ENCODE peak calls at places on chromosomes 3 and 15, in eight cellular contexts. A, G, Q, H, O, N, P and V are unnamed samples.

GRCh38 chr3:138114988-138115971 is at the start of gene DZIP1L:
- DNase-seq in H (peak), O (peak), N (peak), Q (peak), A (peak), G (peak), P (peak), V (peak)

GRCh38 chr3:188772886-188773285 is 398.9 kb upstream of the TPRG1 start:
- DNase-seq in N (no peak), Q (no peak), P (no peak), H (peak), G (peak), A (no peak), O (no peak), V (peak)

GRCh38 chr3:181703701-181704420 is 7.9 kb upstream of the SOX2 start:
- DNase-seq in G (no peak), Q (no peak), O (no peak), N (no peak), H (no peak), A (no peak), P (no peak), V (no peak)

GRCh38 chr3:194030372-194030771 is 105.6 kb upstream of the HES1 start:
- DNase-seq in N (no peak), A (no peak), G (no peak), Q (no peak), H (no peak), O (no peak), P (no peak), V (no peak)

GRCh38 chr3:108334698-108335097 is 38.4 kb downstream of the HHLA2 start:
- DNase-seq in Q (no peak), P (no peak), N (no peak), H (no peak), A (no peak), O (no peak), G (no peak), V (no peak)

GRCh38 chr15:77496710-77497107 is 76.0 kb downstream of the HMG20A start:
- DNase-seq in Q (peak), N (peak), H (peak), G (peak), P (peak), O (peak), A (peak), V (peak)

GRCh38 chr15:48119277-48119676 is 1.5 kb upstream of the SLC24A5 start:
- DNase-seq in H (no peak), Q (no peak), A (no peak), G (no peak), P (no peak), O (no peak), N (no peak), V (no peak)

GRCh38 chr15:93523490-93523889 is 434.5 kb upstream of the RGMA start:
- DNase-seq in Q (no peak), G (no peak), O (no peak), P (no peak), H (no peak), A (no peak), N (no peak), V (peak)

GRCh38 chr3:115239717-115240116 is 92.6 kb upstream of the ZBTB20 start:
- DNase-seq in P (no peak), O (peak), H (peak), G (peak), A (no peak), N (no peak), Q (no peak), V (peak)

GRCh38 chr3:43286886-43287301 is 554 bp downstream of the SNRK start:
- DNase-seq in G (no peak), H (peak), A (no peak), O (no peak), Q (no peak), N (peak), P (peak), V (no peak)

GRCh38 chr3:49415931-49416601 is 3.8 kb downstream of the TCTA start:
- DNase-seq in P (no peak), O (no peak), N (peak), G (no peak), A (no peak), H (no peak), Q (no peak), V (no peak)

GRCh38 chr15:77866596-77867125 is 210.8 kb downstream of the TBC1D2B start:
- DNase-seq in P (no peak), N (no peak), O (peak), H (no peak), Q (no peak), G (no peak), A (peak), V (no peak)

GRCh38 chr3:188529228-188529627 is 375.3 kb downstream of the LPP start:
- DNase-seq in H (no peak), O (no peak), N (no peak), Q (no peak), G (peak), A (no peak), P (no peak), V (no peak)

GRCh38 chr3:38653685-38654537 is 4.4 kb upstream of the SCN5A start:
- DNase-seq in H (no peak), A (no peak), G (no peak), O (peak), N (no peak), Q (no peak), P (no peak), V (no peak)

GRCh38 chr3:134002326-134002725 is 27.4 kb downstream of the SLCO2A1 start:
- DNase-seq in N (no peak), H (no peak), A (no peak), G (peak), O (no peak), Q (no peak), P (no peak), V (peak)

GRCh38 chr3:188583476-188584161 is 429.7 kb downstream of the LPP start:
- DNase-seq in H (no peak), Q (no peak), A (no peak), P (no peak), N (peak), G (no peak), O (no peak), V (no peak)

GRCh38 chr3:78729921-78730320 is 1037.9 kb downstream of the ROBO1 start:
- DNase-seq in P (no peak), O (no peak), G (no peak), Q (no peak), A (no peak), N (no peak), H (no peak), V (no peak)

GRCh38 chr15:96327155-96327741 is 3.3 kb upstream of the NR2F2 start:
- DNase-seq in O (no peak), P (no peak), Q (no peak), A (no peak), H (peak), N (no peak), G (peak), V (peak)

GRCh38 chr3:125556314-125556713 is 36.3 kb upstream of the SNX4 start:
- DNase-seq in N (no peak), H (no peak), A (no peak), P (no peak), Q (no peak), O (no peak), G (peak), V (no peak)

GRCh38 chr3:80018375-80018774 is 250.6 kb upstream of the ROBO1 start:
- DNase-seq in Q (no peak), A (no peak), H (no peak), P (no peak), O (no peak), G (no peak), N (no peak), V (no peak)

GRCh38 chr3:54932606-54933005 is 4.7 kb upstream of the LRTM1 start:
- DNase-seq in P (no peak), O (no peak), Q (no peak), H (no peak), A (no peak), G (no peak), N (no peak), V (no peak)

GRCh38 chr3:174232658-174233429 is 626.3 kb upstream of the NAALADL2 start:
- DNase-seq in O (no peak), G (no peak), Q (no peak), P (no peak), A (no peak), H (no peak), N (no peak), V (no peak)

GRCh38 chr3:196712514-196713413 is 587 bp downstream of the PIGX start:
- DNase-seq in A (peak), O (peak), H (peak), N (peak), P (no peak), G (peak), Q (peak), V (peak)

GRCh38 chr15:70281811-70282307 is 184.1 kb upstream of the TLE3 start:
- DNase-seq in O (peak), Q (no peak), A (peak), P (no peak), H (no peak), N (peak), G (no peak), V (no peak)

GRCh38 chr3:84885199-84885882 is 73.4 kb upstream of the CADM2 start:
- DNase-seq in Q (peak), N (no peak), P (no peak), A (no peak), H (no peak), G (no peak), O (no peak), V (no peak)

GRCh38 chr3:57961828-57962447 is 46.3 kb upstream of the FLNB start:
- DNase-seq in H (no peak), N (no peak), G (no peak), O (no peak), P (no peak), Q (no peak), A (no peak), V (no peak)

GRCh38 chr3:120088622-120089021 is 5.6 kb downstream of the GSK3B start:
- DNase-seq in Q (no peak), O (no peak), N (no peak), P (no peak), H (no peak), A (no peak), G (no peak), V (no peak)

GRCh38 chr3:101179637-101180036 is 140.7 kb downstream of the IMPG2 start:
- DNase-seq in O (no peak), N (no peak), A (no peak), H (no peak), G (no peak), Q (no peak), P (no peak), V (no peak)

GRCh38 chr3:111286749-111287148 is 215.1 kb downstream of the NECTIN3 start:
- DNase-seq in P (no peak), Q (no peak), O (no peak), G (no peak), N (no peak), H (no peak), A (no peak), V (no peak)
- TF ChIP-seq CTCF in P (no peak), Q (no peak), O (no peak), G (no peak), N (no peak), H (no peak), A (no peak), V (no peak)

GRCh38 chr3:151146071-151146730 is 56.8 kb downstream of the GPR171 start:
- DNase-seq in H (peak), A (peak), O (peak), G (peak), N (peak), P (peak), Q (peak), V (peak)
- TF ChIP-seq CTCF in H (peak), A (peak), O (peak), G (peak), N (peak), P (peak), Q (peak), V (peak)

DNA sequence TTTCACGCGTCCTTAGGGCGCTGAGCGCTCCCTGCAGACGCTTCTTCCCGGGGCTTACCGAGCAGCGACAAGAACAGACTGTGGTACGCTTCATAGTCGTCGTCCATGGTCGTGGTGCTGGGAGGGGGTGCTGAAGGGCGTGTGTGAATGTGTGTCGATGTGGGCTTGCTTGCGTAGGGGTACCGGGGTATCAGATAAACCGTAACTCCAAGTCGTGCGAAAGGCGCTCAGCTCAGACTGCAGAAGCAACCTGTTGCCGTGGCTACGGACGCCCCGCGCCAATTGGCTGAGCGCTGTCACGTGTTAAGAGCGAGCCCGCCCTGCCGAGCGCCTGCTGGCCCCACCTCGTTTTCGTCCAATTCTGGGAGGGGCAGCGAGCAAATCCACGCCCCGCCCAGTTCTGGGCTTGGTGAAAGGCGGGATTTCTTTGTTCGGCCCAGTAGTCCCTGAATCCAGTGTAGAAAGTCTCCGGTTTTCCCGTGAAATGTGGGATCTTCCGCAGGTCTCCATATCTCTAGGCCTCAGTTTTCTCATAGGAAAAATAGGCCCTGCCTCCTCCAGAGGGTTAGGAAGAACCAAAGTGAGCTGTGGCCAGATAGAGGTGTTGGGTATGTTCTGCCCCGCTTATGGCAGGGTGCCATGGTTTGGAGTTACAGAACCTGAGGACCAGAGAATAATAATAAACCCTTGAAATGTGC is at the start of gene EFCAB12:
- DNase-seq in A (peak), G (peak), O (peak), P (peak), H (peak), Q (peak), N (peak), V (peak)
- TF ChIP-seq CTCF in A (no peak), G (no peak), O (no peak), P (no peak), H (no peak), Q (no peak), N (no peak), V (peak)

GRCh38 chr3:146189519-146190173 is 28.7 kb upstream of the PLOD2 start:
- DNase-seq in A (no peak), P (peak), N (peak), Q (no peak), O (no peak), G (peak), H (peak), V (peak)
- TF ChIP-seq CTCF in A (peak), P (peak), N (peak), Q (peak), O (peak), G (peak), H (peak), V (peak)